ENCODE peak calls at places on chromosomes 13 and 19, in nine cellular contexts. Z is breast epithelium, H is heart left ventricle, J is right lobe of liver, F is body of pancreas, V is ovary, B is HCT116, A is testis, E is H1. C is an unnamed sample. For H3K9me3 and H3K4me1, the result is how much of the 10 kb centered on the place peaks cover.

GRCh38 chr13:63944896-63945295 is 2529.2 kb upstream of the PCDH20 start:
- DNase-seq in J (no peak), H (no peak), E (no peak), F (no peak), V (no peak), A (no peak), Z (no peak), B (no peak), C (no peak)

GRCh38 chr19:14149509-14149994 is 13.2 kb upstream of the ASF1B start:
- DNase-seq in H (peak), F (peak), A (peak), Z (peak), J (peak), B (no peak), V (peak), E (no peak), C (peak)

GRCh38 chr13:99282264-99283231 is 24.4 kb upstream of the GPR18 start:
- DNase-seq in B (no peak), A (no peak), V (no peak), F (no peak), Z (no peak), J (no peak), H (no peak), E (no peak), C (no peak)

GRCh38 chr13:99371956-99372355 is 64.8 kb upstream of the GPR183 start:
- DNase-seq in J (no peak), H (no peak), A (no peak), E (no peak), Z (no peak), V (no peak), F (no peak), B (no peak), C (no peak)

GRCh38 chr19:41886761-41887710 is 4.1 kb downstream of the ARHGEF1 start:
- DNase-seq in F (no peak), V (no peak), B (no peak), A (no peak), H (no peak), J (no peak), E (no peak), Z (no peak), C (no peak)

GRCh38 chr13:102587916-102588315 is 8.9 kb upstream of the TPP2 start:
- DNase-seq in E (no peak), A (no peak), B (no peak), F (no peak), Z (no peak), J (no peak), H (no peak), V (no peak), C (no peak)

GRCh38 chr19:281992-282391 is 9.2 kb downstream of the PLPP2 start:
- DNase-seq in E (no peak), B (no peak), J (no peak), Z (no peak), H (no peak), A (no peak), V (no peak), F (no peak), C (no peak)

GRCh38 chr19:16623066-16623465 is 4.9 kb downstream of the MED26 start:
- DNase-seq in H (no peak), B (no peak), J (no peak), F (no peak), V (no peak), A (no peak), E (no peak), Z (no peak), C (no peak)

GRCh38 chr13:75704942-75705320 is 68.8 kb downstream of the LMO7 start:
- DNase-seq in B (peak), V (no peak), H (no peak), Z (peak), A (no peak), F (peak), J (peak), E (no peak), C (no peak)

GRCh38 chr13:99057310-99057975 is 79.6 kb upstream of the DOCK9 start:
- DNase-seq in V (no peak), F (no peak), J (no peak), B (no peak), Z (no peak), E (no peak), A (no peak), H (no peak), C (no peak)

GRCh38 chr13:25717798-25718197 is 334.0 kb downstream of the SHISA2 start:
- DNase-seq in F (no peak), H (no peak), E (no peak), J (no peak), V (no peak), Z (no peak), B (no peak), A (no peak), C (no peak)

GRCh38 chr19:39325778-39326680 is 5.4 kb upstream of the LRFN1 start:
- DNase-seq in E (no peak), V (no peak), J (no peak), B (peak), F (no peak), Z (no peak), H (no peak), A (peak), C (no peak)

GRCh38 chr19:56170261-56170660 is 5.5 kb upstream of the GALP start:
- DNase-seq in F (peak), A (no peak), B (no peak), J (no peak), H (peak), E (no peak), V (no peak), Z (no peak), C (no peak)

GRCh38 chr19:44653977-44654784 is 10.5 kb downstream of the PVR start:
- DNase-seq in A (peak), J (peak), E (no peak), Z (peak), H (peak), B (no peak), V (peak), F (peak), C (peak)

GRCh38 chr19:17052439-17052838 is 22.8 kb downstream of the HAUS8 start:
- DNase-seq in B (peak), F (peak), E (no peak), Z (no peak), V (peak), A (peak), H (no peak), J (no peak), C (no peak)

GRCh38 chr13:20125129-20125782 is 35.6 kb downstream of the GJA3 start:
- DNase-seq in F (no peak), E (no peak), V (no peak), Z (no peak), B (no peak), J (no peak), A (no peak), H (no peak), C (no peak)

GRCh38 chr13:111661052-111661451 is 340.6 kb downstream of the TEX29 start:
- DNase-seq in Z (no peak), J (no peak), F (no peak), B (no peak), E (no peak), A (no peak), H (no peak), V (no peak), C (no peak)

GRCh38 chr19:35291259-35291658 is 702 bp upstream of the MAG start:
- DNase-seq in A (no peak), J (no peak), F (no peak), Z (no peak), H (no peak), B (no peak), V (no peak), E (no peak), C (no peak)

GRCh38 chr19:28493881-28494280 is 719.1 kb downstream of the UQCRFS1 start:
- DNase-seq in J (no peak), E (no peak), F (no peak), A (no peak), V (no peak), Z (no peak), B (no peak), H (no peak), C (no peak)

GRCh38 chr13:24664726-24665409 is 15.3 kb upstream of the ATP12A start:
- DNase-seq in A (no peak), J (no peak), V (no peak), H (no peak), Z (no peak), F (no peak), B (no peak), E (no peak), C (no peak)

GRCh38 chr19:11098327-11098726 is 9.1 kb downstream of the LDLR start:
- DNase-seq in A (no peak), V (no peak), B (no peak), H (no peak), Z (no peak), J (no peak), F (no peak), E (no peak), C (no peak)

GRCh38 chr19:11094520-11094894 is 5.2 kb downstream of the LDLR start:
- DNase-seq in Z (no peak), V (no peak), B (no peak), F (no peak), A (no peak), H (no peak), J (no peak), E (no peak), C (no peak)

GRCh38 chr19:11100064-11100463 is 10.8 kb downstream of the LDLR start:
- DNase-seq in H (no peak), Z (no peak), V (no peak), E (no peak), F (no peak), A (no peak), J (no peak), B (no peak), C (no peak)

GRCh38 chr19:11098861-11099260 is 9.6 kb downstream of the LDLR start:
- DNase-seq in V (no peak), B (no peak), Z (no peak), F (no peak), J (no peak), H (no peak), E (no peak), A (no peak), C (no peak)

DNA sequence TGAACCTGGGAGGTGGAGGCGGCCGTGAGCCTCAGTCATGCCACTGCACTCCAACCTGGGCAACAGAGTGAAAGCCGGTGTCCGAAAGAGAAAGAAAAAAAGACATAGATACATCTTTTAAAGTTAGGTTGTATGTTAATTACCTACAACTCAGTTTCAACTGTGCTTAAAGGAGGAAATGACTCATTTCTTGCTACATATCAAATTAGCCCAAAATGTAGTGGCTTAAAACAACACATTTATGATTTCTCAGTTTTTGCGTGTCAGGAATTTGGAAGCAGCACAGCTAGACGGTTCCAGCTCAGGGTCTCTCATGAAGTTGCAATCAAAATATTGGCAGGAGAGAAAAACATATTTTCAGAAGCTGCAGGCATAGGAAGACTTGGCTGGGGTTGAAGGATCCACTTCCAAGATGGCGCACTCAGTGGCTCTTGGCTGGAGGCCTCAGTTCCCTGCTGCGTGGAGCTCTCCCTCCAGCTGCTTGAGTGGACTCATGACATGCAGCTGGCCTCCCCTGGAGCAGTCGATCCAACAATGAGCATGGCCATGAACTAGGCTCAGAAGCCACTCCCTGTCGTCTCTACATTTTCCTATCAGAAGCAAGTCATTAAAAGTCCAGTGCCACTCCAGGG is 7.1 kb downstream of the LDLR start:
- DNase-seq in Z (no peak), E (no peak), J (no peak), H (peak), F (no peak), B (no peak), V (peak), A (peak), C (peak)
- TF ChIP-seq POLR2A in Z (no peak), E (no peak), J (no peak), H (no peak), F (no peak), B (no peak), V (peak), A (no peak), C (no peak)

GRCh38 chr19:9620842-9621155 is 233 bp downstream of the ZNF561 start:
- DNase-seq in J (no peak), F (no peak), H (no peak), A (no peak), Z (no peak), V (no peak), B (no peak), E (no peak), C (no peak)

GRCh38 chr19:9621156-9622037 is at the start of gene ZNF561:
- DNase-seq in A (peak), V (peak), J (peak), E (peak), F (peak), Z (peak), B (peak), H (peak), C (peak)

GRCh38 chr19:9622531-9622930 is 1.5 kb upstream of the ZNF561 start:
- DNase-seq in V (no peak), F (no peak), Z (peak), E (no peak), A (no peak), B (no peak), J (no peak), H (no peak), C (no peak)
- H3K9me3 ChIP-seq in V (under half), F (under half), Z (under half), E (under half), A (under half), B (under half), J (under half), H (under half), C (under half)

GRCh38 chr13:33260168-33261098 is 25.1 kb downstream of the STARD13 start:
- DNase-seq in J (peak), A (no peak), E (no peak), H (peak), Z (no peak), F (peak), V (no peak), B (peak), C (no peak)
- H3K4me1 ChIP-seq in J (under half), A (under half), E (under half), H (half or more), Z (under half), F (half or more), V (under half), B (under half), C (half or more)

GRCh38 chr19:47111081-47111589 is 2.4 kb downstream of the ZC3H4 start:
- DNase-seq in F (peak), B (no peak), Z (no peak), E (no peak), V (peak), H (no peak), J (peak), A (no peak), C (no peak)
- TF ChIP-seq POLR2A in F (peak), B (no peak), Z (no peak), E (no peak), V (no peak), H (no peak), J (no peak), A (no peak), C (no peak)

DNA sequence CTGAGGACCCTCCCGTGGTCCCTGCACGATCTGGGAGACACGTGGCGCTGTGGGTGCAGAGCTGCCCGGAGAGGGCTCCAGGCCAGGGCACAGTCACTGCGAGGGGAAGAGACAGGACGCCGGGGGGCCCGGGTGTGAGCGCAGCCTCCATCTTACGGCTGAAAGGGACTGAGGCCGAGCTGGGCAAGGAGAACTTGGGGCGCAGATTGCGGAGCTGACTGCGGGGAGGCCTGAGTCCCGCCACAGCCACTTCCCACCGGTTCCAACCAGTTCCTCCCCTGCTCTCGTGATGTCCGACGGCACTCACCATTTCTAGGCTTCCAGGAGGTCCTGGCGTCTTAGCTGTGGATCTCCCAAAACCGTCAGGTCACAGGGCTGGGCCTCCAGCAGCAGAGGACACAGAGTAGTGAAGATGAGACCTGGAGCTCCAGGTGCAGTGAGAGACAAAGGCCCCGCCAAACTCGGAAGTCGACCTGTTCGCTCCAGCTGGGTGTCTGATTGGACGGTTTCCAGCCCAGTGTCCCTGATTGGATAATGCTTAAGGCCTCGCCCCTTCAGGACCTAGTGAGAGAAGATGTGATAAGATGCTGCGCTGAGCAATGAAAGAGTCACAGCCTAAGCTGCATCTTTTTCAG is 4.8 kb upstream of the ZNF253 start:
- DNase-seq in J (no peak), H (no peak), Z (peak), V (no peak), B (no peak), E (peak), F (peak), A (peak), C (no peak)
- H3K9me3 ChIP-seq in J (under half), H (under half), Z (under half), V (under half), B (under half), E (under half), F (under half), A (under half), C (under half)

GRCh38 chr13:110343241-110343865 is 36.3 kb downstream of the COL4A2 start:
- DNase-seq in A (no peak), H (peak), V (no peak), B (peak), F (no peak), E (no peak), Z (peak), J (no peak), C (no peak)
- H3K4me1 ChIP-seq in A (under half), H (half or more), V (under half), B (under half), F (under half), E (under half), Z (under half), J (under half), C (under half)

DNA sequence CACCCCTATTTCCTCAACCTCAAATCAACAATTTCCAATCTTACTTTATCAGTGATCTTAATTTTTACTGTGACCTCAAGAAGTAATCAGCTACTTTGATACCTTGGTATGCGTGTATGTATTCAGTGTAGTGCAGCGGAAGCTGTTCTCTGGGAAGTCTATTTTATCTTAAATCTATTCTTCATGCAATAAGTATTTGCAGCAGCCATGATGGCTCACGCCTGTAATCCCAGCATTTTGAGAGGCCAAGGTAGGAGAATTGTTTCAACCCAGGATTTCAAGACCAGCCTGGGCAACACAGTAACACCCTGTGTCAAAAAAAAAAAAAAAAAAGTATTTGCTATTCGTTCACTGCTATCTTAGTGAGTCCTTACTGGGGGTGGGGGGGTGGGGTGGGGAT is 6.5 kb downstream of the SLC25A30 start:
- DNase-seq in A (no peak), B (no peak), F (no peak), H (no peak), J (no peak), E (no peak), V (no peak), Z (no peak), C (no peak)
- TF ChIP-seq POLR2A in A (no peak), B (no peak), F (no peak), H (no peak), J (no peak), E (no peak), V (no peak), Z (no peak), C (no peak)